ENCODE peak calls at places on chromosome 9, in four cellular contexts. K is HepG2, X is H1, W is K562. Y is an unnamed sample.

GRCh38 chr9:2179557-2179956 is 164.4 kb downstream of the SMARCA2 start:
- DNase-seq in X (no peak), W (no peak), K (no peak), Y (no peak)

GRCh38 chr9:35102465-35102768 is 514 bp downstream of the STOML2 start:
- DNase-seq in W (no peak), X (no peak), K (no peak), Y (no peak)

GRCh38 chr9:36566813-36567217 is 5.9 kb upstream of the MELK start:
- DNase-seq in W (no peak), X (no peak), K (no peak), Y (no peak)

GRCh38 chr9:120668399-120668798 is 45.9 kb downstream of the MEGF9 start:
- DNase-seq in K (no peak), W (no peak), X (no peak), Y (no peak)

GRCh38 chr9:124897570-124898460 is 35.9 kb downstream of the ARPC5L start:
- DNase-seq in X (no peak), W (no peak), K (peak; percentile 91), Y (no peak)

GRCh38 chr9:16314476-16314875 is 556.0 kb downstream of the BNC2 start:
- DNase-seq in W (no peak), X (no peak), K (no peak), Y (no peak)

GRCh38 chr9:23769307-23769935 is 56.6 kb downstream of the ELAVL2 start:
- DNase-seq in W (no peak), K (no peak), X (no peak), Y (no peak)

GRCh38 chr9:108316633-108317032 is 539.2 kb downstream of the ACTL7B start:
- DNase-seq in X (no peak), W (no peak), K (no peak), Y (no peak)

GRCh38 chr9:13278368-13279246 is 885 bp downstream of the MPDZ start:
- DNase-seq in W (peak; percentile 25), X (peak; percentile 9), K (peak; percentile 37), Y (peak; percentile 44)

GRCh38 chr9:130239741-130240241 is 25.8 kb upstream of the HMCN2 start:
- DNase-seq in K (no peak), X (no peak), W (no peak), Y (no peak)

GRCh38 chr9:37998881-37999311 is 70.1 kb downstream of the SHB start:
- DNase-seq in K (no peak), W (no peak), X (no peak), Y (no peak)

GRCh38 chr9:127390563-127390962 is 6.4 kb upstream of the SLC2A8 start:
- DNase-seq in X (no peak), W (peak; percentile 41), K (peak; percentile 93), Y (no peak)

GRCh38 chr9:116569111-116569510 is 118.0 kb upstream of the TRIM32 start:
- DNase-seq in X (no peak), W (no peak), K (no peak), Y (no peak)

GRCh38 chr9:131397100-131397790 is 3.4 kb downstream of the PRRC2B start:
- DNase-seq in X (no peak), K (no peak), W (peak; percentile 9), Y (no peak)

GRCh38 chr9:113568481-113569321 is 105.2 kb downstream of the RGS3 start:
- DNase-seq in K (no peak), X (no peak), W (no peak), Y (no peak)

GRCh38 chr9:2340046-2340760 is 281.4 kb upstream of the VLDLR start:
- DNase-seq in K (no peak), W (no peak), X (no peak), Y (no peak)

GRCh38 chr9:84828101-84828500 is 158.6 kb downstream of the NTRK2 start:
- DNase-seq in X (no peak), W (no peak), K (no peak), Y (no peak)

GRCh38 chr9:130327070-130327780 is 61.7 kb downstream of the HMCN2 start:
- DNase-seq in X (no peak), K (no peak), W (peak; percentile 72), Y (peak; percentile 87)

GRCh38 chr9:77386187-77386586 is 208.9 kb downstream of the VPS13A start:
- DNase-seq in W (no peak), X (no peak), K (no peak), Y (no peak)
- TF ChIP-seq JUN in W (no peak), X (no peak), K (no peak), Y (no peak)

GRCh38 chr9:96450613-96451544 is 910 bp downstream of the HABP4 start:
- DNase-seq in W (no peak), X (no peak), K (peak; percentile 25), Y (peak; percentile 30)
- TF ChIP-seq ATF3 in W (no peak), X (no peak), K (no peak), Y (no peak)

GRCh38 chr9:137278061-137278912 is 761 bp downstream of the TOR4A start:
- DNase-seq in X (no peak), W (peak; percentile 64), K (no peak), Y (peak; percentile 48)

GRCh38 chr9:137275937-137276756 is 1.4 kb upstream of the TOR4A start:
- DNase-seq in W (no peak), X (no peak), K (no peak), Y (no peak)

GRCh38 chr9:137276757-137277328 is 683 bp upstream of the TOR4A start:
- DNase-seq in X (no peak), K (peak; percentile 76), W (peak; percentile 80), Y (peak; percentile 62)

GRCh38 chr9:137278913-137279711 is 1.6 kb downstream of the TOR4A start:
- DNase-seq in X (no peak), W (no peak), K (no peak), Y (no peak)

DNA sequence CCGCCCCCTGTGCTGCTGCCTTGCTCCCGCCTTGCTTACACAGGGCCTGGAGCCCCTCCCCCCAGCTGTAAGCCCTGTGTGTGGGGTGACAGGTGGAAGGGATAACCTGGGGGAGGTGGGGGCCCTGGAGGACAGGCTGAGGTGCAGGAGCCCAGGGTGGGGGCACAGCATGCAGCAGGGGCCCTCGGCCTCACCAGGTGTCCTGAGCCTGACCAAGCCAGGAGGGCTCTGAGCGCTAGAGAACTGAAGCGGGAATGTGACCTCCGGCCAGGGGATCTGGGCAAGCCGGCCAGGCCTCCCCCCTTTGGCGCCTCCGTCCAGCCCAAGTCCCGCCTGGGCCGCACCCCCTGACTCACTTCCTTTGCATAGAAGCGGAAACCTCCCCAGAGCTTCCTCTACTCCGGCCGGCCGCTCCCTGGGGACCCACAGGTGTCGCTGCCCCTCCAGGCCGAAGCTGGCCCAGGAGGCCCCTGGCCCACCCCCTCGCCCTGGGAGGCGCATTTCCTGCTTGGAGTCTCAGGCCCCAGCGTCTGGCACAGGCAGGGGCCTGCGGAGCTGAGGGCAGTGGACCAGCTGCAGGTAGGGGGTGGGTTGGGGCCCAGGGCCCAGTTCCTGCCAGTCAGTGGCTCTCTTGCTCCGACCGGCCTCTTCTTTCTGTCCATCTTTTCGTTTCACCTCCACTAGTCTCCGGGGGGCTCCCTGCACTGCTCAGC is at the start of gene TOR4A:
- DNase-seq in X (no peak), W (peak; percentile 90), K (peak; percentile 94), Y (peak; percentile 76)
- TF ChIP-seq JUN in X (no peak), W (no peak), K (no peak), Y (no peak)

GRCh38 chr9:111622626-111623025 is 8.5 kb upstream of the DNAJC25 start:
- DNase-seq in K (peak; percentile 68), X (no peak), W (no peak), Y (no peak)

GRCh38 chr9:111631071-111631971 is at the start of gene DNAJC25:
- DNase-seq in W (peak; percentile 98), K (peak; percentile 96), X (peak; percentile 99), Y (peak; percentile 98)

GRCh38 chr9:111630182-111631070 is 708 bp upstream of the DNAJC25 start:
- DNase-seq in X (no peak), K (no peak), W (no peak), Y (no peak)

GRCh38 chr9:111632051-111632450 is 917 bp downstream of the DNAJC25 start:
- DNase-seq in K (peak; percentile 23), X (no peak), W (no peak), Y (no peak)

DNA sequence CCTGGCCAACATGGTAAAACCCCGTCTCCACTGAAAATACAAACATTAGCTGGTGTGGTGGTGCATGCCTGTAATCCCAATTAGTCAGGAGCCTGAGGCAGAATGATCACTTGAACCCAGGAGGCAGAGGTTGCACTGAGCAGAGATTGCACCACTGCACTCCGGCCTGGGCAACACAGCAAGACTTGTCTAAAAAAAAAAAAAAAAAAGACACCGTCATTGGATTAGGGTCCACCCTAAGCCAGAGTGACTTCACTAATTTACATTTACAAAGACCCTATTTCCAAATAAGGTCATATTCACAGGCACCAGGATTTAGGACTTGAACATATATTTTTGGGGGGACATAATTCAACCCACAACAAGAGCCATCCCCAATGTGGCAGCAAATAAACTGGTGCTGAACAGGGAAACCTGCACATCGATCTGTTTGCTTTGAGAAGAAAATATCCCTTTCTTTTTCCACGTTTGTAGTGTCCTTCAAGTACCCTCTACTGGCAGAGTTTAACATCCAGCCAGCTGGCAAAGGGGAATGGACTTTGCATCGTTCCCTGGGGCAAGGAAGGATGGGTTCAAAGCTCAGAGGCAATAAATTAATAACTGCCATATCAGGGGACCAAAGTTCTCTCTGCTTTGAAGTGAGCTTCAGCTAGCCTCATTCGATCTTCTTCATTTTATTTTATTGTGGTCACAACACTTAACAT is 3.7 kb upstream of the DNAJC25 start:
- DNase-seq in K (peak; percentile 37), W (no peak), X (no peak), Y (no peak)
- TF ChIP-seq ATF3 in K (no peak), W (no peak), X (no peak), Y (no peak)

GRCh38 chr9:109771796-109772525 is 8.0 kb upstream of the PALM2AKAP2 start:
- DNase-seq in W (no peak), K (no peak), X (no peak), Y (no peak)
- TF ChIP-seq JUN in W (no peak), K (no peak), X (no peak), Y (no peak)

GRCh38 chr9:133533878-133534277 is 626 bp upstream of the ADAMTSL2 start:
- DNase-seq in W (no peak), X (no peak), K (no peak), Y (no peak)

GRCh38 chr9:133531293-133531692 is 3.2 kb upstream of the ADAMTSL2 start:
- DNase-seq in X (no peak), W (no peak), K (no peak), Y (no peak)

GRCh38 chr9:133535285-133535877 is 877 bp downstream of the ADAMTSL2 start:
- DNase-seq in W (no peak), K (no peak), X (no peak), Y (no peak)

GRCh38 chr9:133534346-133535284 is at the start of gene ADAMTSL2:
- DNase-seq in K (peak; percentile 73), X (no peak), W (peak; percentile 53), Y (peak; percentile 62)

DNA sequence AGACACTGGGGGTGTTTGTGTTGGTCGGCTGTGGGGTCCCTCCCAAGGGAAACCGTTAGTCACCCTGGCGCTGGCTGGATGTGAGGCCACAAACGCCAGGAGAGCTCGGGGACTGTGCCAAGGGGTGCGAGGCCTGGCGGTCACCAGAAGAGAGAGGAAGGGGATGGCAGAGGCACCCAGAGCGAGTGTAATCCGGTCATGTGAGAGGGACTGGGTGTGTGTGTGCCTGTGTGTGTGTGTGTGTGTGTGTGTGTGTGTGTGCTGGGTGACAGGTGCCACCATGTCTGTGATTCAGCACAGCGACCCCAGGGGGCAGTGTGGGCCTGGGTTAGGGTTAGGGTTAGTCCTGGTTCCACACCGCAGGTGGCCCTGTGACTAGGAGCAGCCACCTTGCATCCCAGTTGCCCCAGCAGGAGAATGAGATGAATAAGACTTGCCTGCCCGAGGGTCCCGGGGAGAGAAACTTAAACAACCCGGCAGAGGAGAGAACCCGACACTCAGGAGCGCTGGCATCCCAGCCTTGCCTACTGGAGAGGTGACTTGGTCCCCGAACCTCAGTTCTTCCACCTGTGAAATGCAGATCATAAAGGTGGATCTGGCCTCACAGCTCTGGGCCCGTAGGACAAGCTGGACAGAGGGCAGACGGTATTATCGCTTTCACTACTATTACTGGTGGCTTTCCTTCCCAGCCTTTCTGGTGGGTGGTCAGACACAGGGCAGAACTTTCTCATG is 1.4 kb upstream of the ADAMTSL2 start:
- DNase-seq in W (peak; percentile 83), X (peak; percentile 44), K (peak; percentile 75), Y (peak; percentile 89)
- TF ChIP-seq ATF3 in W (no peak), X (no peak), K (no peak), Y (no peak)

Y was measured in WTC11.